ENCODE peak calls at places on chromosome 19, in five cellular contexts. Z is DND-41, A is AG10803, S is Peyer's patch, T is keratinocyte. V is an unnamed sample.

GRCh38 chr19:955803-956746 is 28.1 kb upstream of the WDR18 start:
- DNase-seq in A (no peak), Z (no peak), S (no peak), T (no peak), V (no peak)

GRCh38 chr19:36363845-36364244 is 15.2 kb downstream of the ZFP14 start:
- DNase-seq in A (no peak), S (no peak), Z (no peak), T (no peak), V (no peak)

GRCh38 chr19:53091413-53091812 is 11.8 kb downstream of the ZNF160 start:
- DNase-seq in S (no peak), A (no peak), Z (no peak), T (no peak), V (no peak)

GRCh38 chr19:43506629-43507028 is 2.1 kb upstream of the PHLDB3 start:
- DNase-seq in T (no peak), S (no peak), Z (no peak), A (no peak), V (no peak)

GRCh38 chr19:48445256-48445605 is 552 bp upstream of the GRWD1 start:
- DNase-seq in S (no peak), T (peak), Z (peak), A (peak), V (peak)

GRCh38 chr19:30362156-30362754 is 9.9 kb upstream of the ZNF536 start:
- DNase-seq in A (peak), S (no peak), T (no peak), Z (no peak), V (no peak)

GRCh38 chr19:13117176-13117771 is 734 bp upstream of the TRMT1 start:
- DNase-seq in S (no peak), Z (no peak), A (no peak), T (no peak), V (peak)

GRCh38 chr19:10431943-10432735 is 11.8 kb downstream of the PDE4A start:
- DNase-seq in Z (peak), T (no peak), A (peak), S (peak), V (peak)

GRCh38 chr19:30028118-30028991 is 86.3 kb downstream of the URI1 start:
- DNase-seq in S (no peak), A (no peak), Z (no peak), T (no peak), V (no peak)

GRCh38 chr19:53977991-53978731 is 13.3 kb upstream of the CACNG6 start:
- DNase-seq in T (no peak), S (no peak), A (peak), Z (peak), V (peak)

GRCh38 chr19:54393381-54393780 is 21.9 kb upstream of the TTYH1 start:
- DNase-seq in S (no peak), A (no peak), T (no peak), Z (no peak), V (no peak)

GRCh38 chr19:29609636-29610035 is 3.6 kb downstream of the POP4 start:
- DNase-seq in S (no peak), A (no peak), Z (no peak), T (no peak), V (no peak)

GRCh38 chr19:11066326-11066725 is 22.9 kb upstream of the LDLR start:
- DNase-seq in T (no peak), S (no peak), A (no peak), Z (no peak), V (no peak)

GRCh38 chr19:34962945-34963530 is 991 bp downstream of the ZNF792 start:
- DNase-seq in A (no peak), S (no peak), T (no peak), Z (peak), V (peak)

GRCh38 chr19:4051175-4052101 is 15.3 kb downstream of the ZBTB7A start:
- DNase-seq in A (peak), T (no peak), Z (no peak), S (peak), V (peak)
- TF ChIP-seq CTCF in A (no peak), T (no peak), Z (no peak), S (no peak), V (no peak)

GRCh38 chr19:45717131-45717982 is 13.3 kb downstream of the FBXO46 start:
- DNase-seq in S (peak), T (peak), Z (peak), A (peak), V (peak)
- TF ChIP-seq CTCF in S (peak), T (peak), Z (peak), A (peak), V (no peak)

DNA sequence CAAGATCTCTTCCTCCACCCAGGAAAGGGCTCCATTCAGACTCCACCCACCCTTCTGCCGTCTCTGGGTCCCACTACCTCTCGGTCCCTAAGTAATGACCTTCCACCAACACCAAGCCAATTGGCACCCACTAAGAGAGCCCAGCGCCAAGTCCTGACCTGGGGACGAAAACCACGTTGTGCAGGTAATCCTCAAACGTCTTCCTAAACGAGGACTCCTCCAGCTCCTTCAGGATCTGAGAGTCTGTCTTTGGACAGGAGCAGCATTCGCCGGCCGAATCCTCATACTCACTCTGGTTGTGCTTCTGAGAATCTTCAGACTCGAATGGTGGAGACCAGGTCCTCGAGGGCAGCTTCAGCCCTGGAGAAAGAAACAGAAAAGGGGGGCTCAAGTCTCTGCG is 83.1 kb downstream of the ZNF557 start:
- DNase-seq in Z (no peak), A (peak), T (no peak), S (no peak), V (peak)
- TF ChIP-seq CTCF in Z (no peak), A (no peak), T (no peak), S (no peak), V (no peak)

DNA sequence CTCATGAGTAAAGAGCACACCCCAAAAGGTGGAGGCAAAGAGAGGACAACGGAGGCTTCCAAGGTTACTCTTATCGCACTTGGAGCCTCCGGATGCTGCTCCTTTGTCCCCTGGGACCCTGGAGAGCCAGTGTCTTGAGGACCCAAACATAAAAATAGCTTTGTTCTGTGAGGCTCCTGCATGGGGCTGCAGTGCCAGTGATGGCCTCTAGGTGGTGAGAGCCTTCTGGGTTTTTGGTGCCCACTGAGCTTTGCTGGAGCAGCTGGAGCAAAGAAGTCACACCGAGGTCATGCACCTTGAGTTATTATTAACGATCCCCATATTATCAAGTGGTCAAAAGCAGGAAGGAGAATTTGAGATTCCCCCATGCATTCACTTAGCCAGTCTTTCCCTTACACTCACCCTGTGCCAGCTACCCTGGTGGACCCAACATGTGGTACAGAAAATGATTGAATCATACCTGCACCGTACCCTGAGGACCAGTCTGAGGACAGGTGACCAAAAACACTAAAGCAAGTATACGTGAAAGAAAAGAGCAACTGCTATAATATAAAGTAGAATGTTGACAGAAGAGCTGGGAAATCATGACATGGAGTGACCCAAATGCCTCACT is 41.5 kb downstream of the ZNF682 start:
- DNase-seq in A (no peak), S (no peak), T (no peak), Z (peak), V (peak)
- TF ChIP-seq CTCF in A (peak), S (peak), T (peak), Z (peak), V (peak)

DNA sequence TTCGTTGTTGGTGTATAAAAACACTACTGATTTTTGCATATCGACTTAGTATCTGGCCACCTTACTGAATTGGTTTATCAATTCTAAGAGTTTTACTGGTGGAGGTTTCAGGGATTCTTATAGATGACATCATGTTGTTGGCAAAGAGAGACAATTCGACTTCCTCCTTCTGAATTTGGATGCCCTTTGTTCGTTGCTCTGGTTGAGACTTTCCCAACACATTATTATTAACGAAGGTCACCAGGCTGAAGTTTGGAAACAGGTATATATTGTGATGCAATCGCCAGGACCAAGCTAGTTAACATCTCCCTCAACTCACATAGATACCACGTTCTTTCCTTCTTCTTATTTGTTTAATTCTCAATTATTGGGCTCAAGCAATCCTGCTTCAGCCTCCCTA is 2.1 kb upstream of the ZSCAN5B start:
- DNase-seq in T (no peak), Z (no peak), A (no peak), S (no peak), V (no peak)
- TF ChIP-seq CTCF in T (no peak), Z (no peak), A (no peak), S (no peak), V (no peak)

GRCh38 chr19:2230807-2231533 is 5.2 kb downstream of the PLEKHJ1 start:
- DNase-seq in A (no peak), T (no peak), S (no peak), Z (no peak), V (no peak)

GRCh38 chr19:2233601-2234280 is 2.4 kb downstream of the PLEKHJ1 start:
- DNase-seq in S (no peak), Z (no peak), T (no peak), A (no peak), V (no peak)

GRCh38 chr19:2230029-2230531 is 6.0 kb downstream of the PLEKHJ1 start:
- DNase-seq in Z (no peak), A (no peak), T (no peak), S (no peak), V (no peak)

GRCh38 chr19:2232286-2233151 is 3.6 kb downstream of the PLEKHJ1 start:
- DNase-seq in T (no peak), Z (no peak), S (no peak), A (no peak), V (no peak)

GRCh38 chr19:2231621-2232221 is 4.4 kb downstream of the PLEKHJ1 start:
- DNase-seq in Z (no peak), S (no peak), A (no peak), T (no peak), V (no peak)
- TF ChIP-seq CTCF in Z (peak), S (peak), A (peak), T (peak), V (no peak)